ENCODE peak calls at places on chromosomes 5 and 9, in four cellular contexts. One of them, this sample, is unnamed.

GRCh38 chr5:63483338-63483737 is 478.9 kb downstream of the HTR1A start:
- DNase-seq in HepG2: no peak
- DNase-seq in K562: no peak
- DNase-seq in A549: no peak
- DNase-seq in this sample: no peak

GRCh38 chr5:5335708-5336211 is 86.7 kb upstream of the ICE1 start:
- DNase-seq in HepG2: peak
- DNase-seq in K562: no peak
- DNase-seq in A549: peak
- DNase-seq in this sample: no peak

GRCh38 chr5:164053123-164053522 is 547.7 kb downstream of the MAT2B start:
- DNase-seq in HepG2: no peak
- DNase-seq in K562: no peak
- DNase-seq in A549: no peak
- DNase-seq in this sample: no peak

GRCh38 chr5:9658726-9659125 is 28.6 kb upstream of the TAS2R1 start:
- DNase-seq in HepG2: no peak
- DNase-seq in K562: no peak
- DNase-seq in A549: no peak
- DNase-seq in this sample: no peak

GRCh38 chr5:164679461-164679860 is 1174.0 kb downstream of the MAT2B start:
- DNase-seq in HepG2: no peak
- DNase-seq in K562: no peak
- DNase-seq in A549: no peak
- DNase-seq in this sample: no peak

GRCh38 chr5:44183312-44183711 is 205.9 kb downstream of the FGF10 start:
- DNase-seq in HepG2: no peak
- DNase-seq in K562: no peak
- DNase-seq in A549: no peak
- DNase-seq in this sample: no peak

GRCh38 chr5:104344809-104345512 is 782.4 kb upstream of the NUDT12 start:
- DNase-seq in HepG2: peak
- DNase-seq in K562: no peak
- DNase-seq in A549: peak
- DNase-seq in this sample: no peak

GRCh38 chr9:2596003-2596402 is 25.6 kb upstream of the VLDLR start:
- DNase-seq in HepG2: no peak
- DNase-seq in K562: no peak
- DNase-seq in A549: no peak
- DNase-seq in this sample: no peak

GRCh38 chr9:21831841-21832509 is 29.5 kb downstream of the MTAP start:
- DNase-seq in HepG2: no peak
- DNase-seq in K562: no peak
- DNase-seq in A549: peak
- DNase-seq in this sample: peak

GRCh38 chr5:143337946-143338345 is 65.5 kb downstream of the NR3C1 start:
- DNase-seq in HepG2: no peak
- DNase-seq in K562: no peak
- DNase-seq in A549: no peak
- DNase-seq in this sample: no peak

GRCh38 chr9:132826131-132826530 is 52.0 kb downstream of the AK8 start:
- DNase-seq in HepG2: no peak
- DNase-seq in K562: no peak
- DNase-seq in A549: no peak
- DNase-seq in this sample: no peak

DNA sequence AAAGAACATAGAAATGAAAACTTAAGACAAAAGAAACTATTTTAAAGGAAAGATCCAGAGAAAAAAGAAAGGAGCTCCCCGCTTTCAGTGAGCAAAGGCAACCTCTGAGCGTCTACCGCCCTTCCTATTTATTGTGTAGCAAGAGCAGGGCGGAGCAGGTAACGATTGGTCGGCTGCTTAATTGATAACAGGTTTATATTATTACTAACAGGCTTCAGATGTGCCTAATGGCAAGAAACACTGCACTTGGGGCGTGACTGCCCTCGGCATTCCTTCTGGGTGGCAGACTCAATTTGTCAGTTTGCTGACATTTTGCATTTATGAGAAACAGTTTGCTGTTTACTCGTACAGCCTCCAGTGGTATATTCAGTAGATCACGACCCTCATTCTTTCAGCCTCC is 482.7 kb upstream of the C9orf72 start:
- DNase-seq in HepG2: no peak
- DNase-seq in K562: no peak
- DNase-seq in A549: no peak
- DNase-seq in this sample: no peak
- TF ChIP-seq JUNB in HepG2: no peak
- TF ChIP-seq JUNB in K562: no peak
- TF ChIP-seq JUNB in A549: no peak
- TF ChIP-seq JUNB in this sample: no peak

GRCh38 chr9:89915187-89915586 is 310.4 kb downstream of the GADD45G start:
- DNase-seq in HepG2: no peak
- DNase-seq in K562: no peak
- DNase-seq in A549: no peak
- DNase-seq in this sample: no peak

GRCh38 chr9:89917861-89918260 is 313.0 kb downstream of the GADD45G start:
- DNase-seq in HepG2: no peak
- DNase-seq in K562: no peak
- DNase-seq in A549: no peak
- DNase-seq in this sample: no peak

GRCh38 chr9:89919171-89919681 is 314.4 kb downstream of the GADD45G start:
- DNase-seq in HepG2: peak
- DNase-seq in K562: no peak
- DNase-seq in A549: peak
- DNase-seq in this sample: peak

GRCh38 chr9:89912605-89912953 is 307.8 kb downstream of the GADD45G start:
- DNase-seq in HepG2: no peak
- DNase-seq in K562: no peak
- DNase-seq in A549: no peak
- DNase-seq in this sample: no peak

GRCh38 chr9:89916001-89916635 is 311.3 kb downstream of the GADD45G start:
- DNase-seq in HepG2: no peak
- DNase-seq in K562: no peak
- DNase-seq in A549: no peak
- DNase-seq in this sample: no peak
- TF ChIP-seq RAD21 in HepG2: no peak
- TF ChIP-seq RAD21 in K562: no peak
- TF ChIP-seq RAD21 in A549: no peak
- TF ChIP-seq RAD21 in this sample: no peak

GRCh38 chr9:137127301-137128157 is 11.4 kb upstream of the GRIN1 start:
- DNase-seq in HepG2: peak
- DNase-seq in K562: peak
- DNase-seq in A549: peak
- DNase-seq in this sample: no peak

GRCh38 chr9:137129456-137130175 is 9.3 kb upstream of the GRIN1 start:
- DNase-seq in HepG2: peak
- DNase-seq in K562: peak
- DNase-seq in A549: peak
- DNase-seq in this sample: peak

GRCh38 chr9:137128158-137129088 is 10.5 kb upstream of the GRIN1 start:
- DNase-seq in HepG2: no peak
- DNase-seq in K562: peak
- DNase-seq in A549: no peak
- DNase-seq in this sample: no peak

GRCh38 chr9:137130176-137130755 is 8.7 kb upstream of the GRIN1 start:
- DNase-seq in HepG2: no peak
- DNase-seq in K562: no peak
- DNase-seq in A549: no peak
- DNase-seq in this sample: no peak

GRCh38 chr9:137129089-137129455 is 9.9 kb upstream of the GRIN1 start:
- DNase-seq in HepG2: no peak
- DNase-seq in K562: no peak
- DNase-seq in A549: peak
- DNase-seq in this sample: no peak
- TF ChIP-seq JUNB in HepG2: no peak
- TF ChIP-seq JUNB in K562: no peak
- TF ChIP-seq JUNB in A549: no peak
- TF ChIP-seq JUNB in this sample: no peak

DNA sequence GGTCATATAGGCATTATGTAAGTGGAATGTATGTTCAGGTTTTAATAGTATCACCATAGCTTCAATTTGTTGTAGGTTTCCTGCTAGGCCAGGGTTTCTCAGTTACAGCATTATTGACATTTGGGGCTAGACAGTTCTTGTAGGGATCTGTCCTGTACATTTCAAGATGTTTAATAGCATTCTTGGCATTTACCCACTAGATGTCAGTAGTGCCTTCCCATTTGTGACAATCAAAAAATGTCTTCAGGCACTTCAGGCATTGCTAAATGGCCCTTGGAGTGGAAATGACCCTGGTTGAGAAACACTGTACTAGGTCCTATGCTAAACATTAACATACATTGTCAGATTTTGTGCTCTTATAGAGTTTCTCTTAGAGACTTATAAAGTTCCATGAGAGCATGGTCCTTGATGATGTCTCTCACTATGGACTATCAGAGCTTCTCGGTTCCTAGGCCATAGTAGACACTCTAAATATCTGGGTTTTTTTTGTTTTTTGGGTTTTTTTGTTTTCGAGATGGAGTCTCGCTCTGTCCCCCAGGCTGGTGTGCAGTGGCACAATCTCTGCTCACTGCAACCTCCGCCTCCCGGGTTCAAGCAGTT is 1.4 kb downstream of the KIF20A start:
- DNase-seq in HepG2: peak
- DNase-seq in K562: peak
- DNase-seq in A549: peak
- DNase-seq in this sample: peak
- TF ChIP-seq RAD21 in HepG2: peak
- TF ChIP-seq RAD21 in K562: peak
- TF ChIP-seq RAD21 in A549: peak
- TF ChIP-seq RAD21 in this sample: peak

GRCh38 chr5:16776611-16777251 is 159.4 kb downstream of the MYO10 start:
- DNase-seq in HepG2: peak
- DNase-seq in K562: no peak
- DNase-seq in A549: peak
- DNase-seq in this sample: no peak
- TF ChIP-seq JUNB in HepG2: no peak
- TF ChIP-seq JUNB in K562: no peak
- TF ChIP-seq JUNB in A549: no peak
- TF ChIP-seq JUNB in this sample: no peak

GRCh38 chr9:105275938-105276337 is 31.5 kb downstream of the SLC44A1 start:
- DNase-seq in HepG2: no peak
- DNase-seq in K562: no peak
- DNase-seq in A549: no peak
- DNase-seq in this sample: no peak
- TF ChIP-seq RAD21 in HepG2: no peak
- TF ChIP-seq RAD21 in K562: no peak
- TF ChIP-seq RAD21 in A549: no peak
- TF ChIP-seq RAD21 in this sample: no peak

GRCh38 chr5:87300176-87300575 is 32.5 kb downstream of the RASA1 start:
- DNase-seq in HepG2: no peak
- DNase-seq in K562: no peak
- DNase-seq in A549: no peak
- DNase-seq in this sample: no peak

GRCh38 chr5:87303324-87303723 is 35.6 kb downstream of the RASA1 start:
- DNase-seq in HepG2: no peak
- DNase-seq in K562: no peak
- DNase-seq in A549: no peak
- DNase-seq in this sample: no peak

GRCh38 chr5:87300744-87301143 is 33.1 kb downstream of the RASA1 start:
- DNase-seq in HepG2: peak
- DNase-seq in K562: no peak
- DNase-seq in A549: peak
- DNase-seq in this sample: no peak

GRCh38 chr5:87298687-87299362 is 31.1 kb downstream of the RASA1 start:
- DNase-seq in HepG2: no peak
- DNase-seq in K562: no peak
- DNase-seq in A549: no peak
- DNase-seq in this sample: no peak

DNA sequence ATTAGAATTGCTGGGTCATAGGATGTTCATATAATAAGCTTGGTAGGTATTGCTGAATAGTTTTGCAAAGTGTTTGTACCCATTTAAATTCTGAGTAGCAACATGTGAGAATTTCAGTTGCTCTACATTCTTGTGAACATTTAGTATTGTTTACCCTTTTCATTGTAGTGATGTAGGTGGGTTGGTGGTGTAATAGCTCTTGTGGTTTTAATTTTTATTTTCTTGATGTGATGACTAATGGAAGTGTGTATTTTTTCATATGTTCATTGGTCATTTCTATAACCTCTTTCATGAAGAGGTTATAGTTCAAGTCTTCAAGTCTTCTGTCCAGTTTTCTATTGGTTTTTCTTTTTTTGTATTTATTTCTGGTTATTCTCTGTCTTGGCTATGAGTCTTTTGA is 34.4 kb downstream of the RASA1 start:
- DNase-seq in HepG2: no peak
- DNase-seq in K562: no peak
- DNase-seq in A549: no peak
- DNase-seq in this sample: no peak
- TF ChIP-seq JUNB in HepG2: no peak
- TF ChIP-seq JUNB in K562: no peak
- TF ChIP-seq JUNB in A549: no peak
- TF ChIP-seq JUNB in this sample: no peak

GRCh38 chr9:98867434-98868168 is 60.1 kb downstream of the GALNT12 start:
- DNase-seq in HepG2: no peak
- DNase-seq in K562: peak
- DNase-seq in A549: peak
- DNase-seq in this sample: no peak
- TF ChIP-seq RAD21 in HepG2: no peak
- TF ChIP-seq RAD21 in K562: peak
- TF ChIP-seq RAD21 in A549: no peak
- TF ChIP-seq RAD21 in this sample: no peak

This sample was measured in GM12878.